ENCODE peak calls at places on chromosome 6, in nine cellular contexts. One of them, this sample, is unnamed.

GRCh38 chr6:27332692-27333641 is 20.9 kb upstream of the POM121L2 start:
- DNase-seq in CD8-positive, alpha-beta T cell: peak; percentile 14
- DNase-seq in transverse colon: no peak
- DNase-seq in right atrium auricular region: no peak
- DNase-seq in psoas muscle: no peak
- DNase-seq in GM23338: peak; percentile 77
- DNase-seq in IMR-90: peak; percentile 71
- DNase-seq in uterus: peak; percentile 31
- DNase-seq in CD4-positive, alpha-beta memory T cell: peak; percentile 44
- DNase-seq in this sample: peak; percentile 76

GRCh38 chr6:138349891-138350290 is 27.8 kb upstream of the SMIM28 start:
- DNase-seq in transverse colon: no peak
- DNase-seq in IMR-90: no peak
- DNase-seq in CD8-positive, alpha-beta T cell: no peak
- DNase-seq in right atrium auricular region: no peak
- DNase-seq in GM23338: no peak
- DNase-seq in psoas muscle: no peak
- DNase-seq in uterus: no peak
- DNase-seq in CD4-positive, alpha-beta memory T cell: no peak
- DNase-seq in this sample: no peak

GRCh38 chr6:155273438-155273837 is 9.6 kb downstream of the CLDN20 start:
- DNase-seq in uterus: no peak
- DNase-seq in right atrium auricular region: no peak
- DNase-seq in CD8-positive, alpha-beta T cell: no peak
- DNase-seq in CD4-positive, alpha-beta memory T cell: no peak
- DNase-seq in transverse colon: no peak
- DNase-seq in IMR-90: peak; percentile 93
- DNase-seq in GM23338: peak; percentile 52
- DNase-seq in psoas muscle: no peak
- DNase-seq in this sample: no peak

GRCh38 chr6:35085359-35086281 is 55.5 kb downstream of the TCP11 start:
- DNase-seq in uterus: no peak
- DNase-seq in IMR-90: no peak
- DNase-seq in GM23338: no peak
- DNase-seq in psoas muscle: no peak
- DNase-seq in CD4-positive, alpha-beta memory T cell: no peak
- DNase-seq in transverse colon: no peak
- DNase-seq in CD8-positive, alpha-beta T cell: no peak
- DNase-seq in right atrium auricular region: no peak
- DNase-seq in this sample: no peak

GRCh38 chr6:47655719-47656595 is 42.4 kb upstream of the ADGRF4 start:
- DNase-seq in GM23338: peak; percentile 59
- DNase-seq in uterus: no peak
- DNase-seq in IMR-90: no peak
- DNase-seq in CD4-positive, alpha-beta memory T cell: no peak
- DNase-seq in transverse colon: peak; percentile 50
- DNase-seq in CD8-positive, alpha-beta T cell: no peak
- DNase-seq in psoas muscle: peak; percentile 16
- DNase-seq in right atrium auricular region: no peak
- DNase-seq in this sample: peak; percentile 62

GRCh38 chr6:2971420-2972218 is at the start of gene SERPINB6:
- DNase-seq in GM23338: peak; percentile 58
- DNase-seq in uterus: peak; percentile 89
- DNase-seq in CD4-positive, alpha-beta memory T cell: peak; percentile 42
- DNase-seq in right atrium auricular region: peak; percentile 90
- DNase-seq in IMR-90: peak; percentile 71
- DNase-seq in psoas muscle: peak; percentile 81
- DNase-seq in CD8-positive, alpha-beta T cell: peak; percentile 24
- DNase-seq in transverse colon: peak; percentile 88
- DNase-seq in this sample: no peak

GRCh38 chr6:118860880-118861279 is 33.1 kb upstream of the ASF1A start:
- DNase-seq in uterus: no peak
- DNase-seq in right atrium auricular region: no peak
- DNase-seq in GM23338: no peak
- DNase-seq in CD8-positive, alpha-beta T cell: no peak
- DNase-seq in IMR-90: no peak
- DNase-seq in transverse colon: no peak
- DNase-seq in psoas muscle: peak; percentile 32
- DNase-seq in CD4-positive, alpha-beta memory T cell: no peak
- DNase-seq in this sample: no peak

GRCh38 chr6:157905590-157906337 is 75.9 kb upstream of the SYNJ2 start:
- DNase-seq in uterus: no peak
- DNase-seq in IMR-90: no peak
- DNase-seq in GM23338: peak; percentile 57
- DNase-seq in CD4-positive, alpha-beta memory T cell: no peak
- DNase-seq in transverse colon: no peak
- DNase-seq in CD8-positive, alpha-beta T cell: no peak
- DNase-seq in right atrium auricular region: no peak
- DNase-seq in psoas muscle: no peak
- DNase-seq in this sample: no peak

GRCh38 chr6:3373597-3374203 is 83.2 kb downstream of the SLC22A23 start:
- DNase-seq in right atrium auricular region: no peak
- DNase-seq in CD8-positive, alpha-beta T cell: no peak
- DNase-seq in uterus: no peak
- DNase-seq in GM23338: no peak
- DNase-seq in transverse colon: no peak
- DNase-seq in psoas muscle: no peak
- DNase-seq in CD4-positive, alpha-beta memory T cell: no peak
- DNase-seq in IMR-90: no peak
- DNase-seq in this sample: no peak

GRCh38 chr6:35445691-35446090 is 6.4 kb upstream of the FANCE start:
- DNase-seq in CD4-positive, alpha-beta memory T cell: no peak
- DNase-seq in transverse colon: no peak
- DNase-seq in IMR-90: peak; percentile 42
- DNase-seq in CD8-positive, alpha-beta T cell: no peak
- DNase-seq in psoas muscle: no peak
- DNase-seq in uterus: no peak
- DNase-seq in GM23338: no peak
- DNase-seq in right atrium auricular region: no peak
- DNase-seq in this sample: no peak

GRCh38 chr6:40732878-40733277 is 145.7 kb upstream of the LRFN2 start:
- DNase-seq in IMR-90: no peak
- DNase-seq in CD8-positive, alpha-beta T cell: no peak
- DNase-seq in right atrium auricular region: no peak
- DNase-seq in psoas muscle: no peak
- DNase-seq in CD4-positive, alpha-beta memory T cell: no peak
- DNase-seq in transverse colon: no peak
- DNase-seq in uterus: no peak
- DNase-seq in GM23338: no peak
- DNase-seq in this sample: no peak

GRCh38 chr6:49430187-49430586 is 32.9 kb downstream of the MMUT start:
- DNase-seq in right atrium auricular region: no peak
- DNase-seq in CD4-positive, alpha-beta memory T cell: no peak
- DNase-seq in psoas muscle: no peak
- DNase-seq in CD8-positive, alpha-beta T cell: no peak
- DNase-seq in uterus: no peak
- DNase-seq in transverse colon: no peak
- DNase-seq in IMR-90: peak; percentile 52
- DNase-seq in GM23338: no peak
- DNase-seq in this sample: no peak

GRCh38 chr6:144265390-144265789 is 19.7 kb upstream of the UTRN start:
- DNase-seq in CD4-positive, alpha-beta memory T cell: no peak
- DNase-seq in IMR-90: peak; percentile 61
- DNase-seq in uterus: no peak
- DNase-seq in GM23338: peak; percentile 96
- DNase-seq in psoas muscle: no peak
- DNase-seq in transverse colon: no peak
- DNase-seq in CD8-positive, alpha-beta T cell: no peak
- DNase-seq in right atrium auricular region: no peak
- DNase-seq in this sample: no peak

GRCh38 chr6:159726196-159726917 is 949 bp upstream of the WTAP start:
- DNase-seq in right atrium auricular region: peak; percentile 73
- DNase-seq in IMR-90: no peak
- DNase-seq in uterus: no peak
- DNase-seq in CD4-positive, alpha-beta memory T cell: no peak
- DNase-seq in psoas muscle: no peak
- DNase-seq in CD8-positive, alpha-beta T cell: no peak
- DNase-seq in transverse colon: no peak
- DNase-seq in GM23338: no peak
- DNase-seq in this sample: no peak

GRCh38 chr6:71510057-71510713 is 221.6 kb downstream of the OGFRL1 start:
- DNase-seq in right atrium auricular region: peak; percentile 67
- DNase-seq in GM23338: peak; percentile 77
- DNase-seq in psoas muscle: peak; percentile 31
- DNase-seq in transverse colon: peak; percentile 27
- DNase-seq in CD4-positive, alpha-beta memory T cell: no peak
- DNase-seq in CD8-positive, alpha-beta T cell: no peak
- DNase-seq in IMR-90: peak; percentile 84
- DNase-seq in uterus: peak; percentile 30
- DNase-seq in this sample: peak; percentile 27

DNA sequence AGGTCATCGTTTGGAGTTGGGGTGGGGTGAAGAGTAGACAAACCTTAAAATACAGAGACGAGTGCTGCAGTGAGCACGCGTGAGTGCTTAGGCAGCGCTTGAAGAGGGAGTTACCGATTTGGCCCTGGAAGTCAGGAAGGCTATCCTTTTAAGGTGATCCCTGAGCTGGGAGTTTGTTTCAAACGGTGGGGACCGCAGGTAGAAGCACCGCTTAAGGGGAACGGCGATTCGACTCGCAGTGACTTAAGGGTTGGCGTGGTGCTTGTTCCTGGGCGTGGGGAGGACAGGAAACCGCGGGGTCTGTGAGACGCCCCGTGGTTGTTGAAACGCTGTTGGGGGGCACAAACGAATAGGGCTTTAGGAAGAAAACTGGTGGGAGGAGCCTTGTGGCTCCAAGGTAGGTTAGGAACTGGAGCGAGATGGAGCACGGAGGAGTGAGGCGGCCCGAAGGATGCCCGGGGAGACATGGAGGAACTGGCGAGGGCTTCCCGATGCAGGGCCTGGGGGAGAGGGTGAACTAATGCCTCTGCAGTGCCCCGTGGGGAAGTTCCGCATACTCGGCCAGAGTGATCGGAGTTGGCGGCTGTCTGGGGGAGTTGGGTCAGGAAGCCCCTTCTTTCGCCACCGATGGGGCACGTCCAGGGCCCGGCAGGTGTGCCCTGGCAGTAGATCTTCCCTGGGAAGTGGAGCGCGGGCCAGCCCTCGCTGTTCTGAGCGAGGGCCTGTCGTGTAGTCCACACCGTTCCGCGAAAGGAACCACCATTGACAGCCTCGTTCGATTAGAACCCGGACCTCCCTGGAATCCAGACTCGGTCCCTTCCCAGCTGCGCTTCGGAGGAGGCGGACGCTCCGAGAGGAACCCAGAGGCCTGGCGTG is 1.3 kb upstream of the CDYL start:
- DNase-seq in IMR-90: no peak
- DNase-seq in right atrium auricular region: no peak
- DNase-seq in CD8-positive, alpha-beta T cell: peak; percentile 15
- DNase-seq in transverse colon: peak; percentile 44
- DNase-seq in uterus: peak; percentile 36
- DNase-seq in GM23338: peak; percentile 61
- DNase-seq in psoas muscle: peak; percentile 33
- DNase-seq in CD4-positive, alpha-beta memory T cell: no peak
- DNase-seq in this sample: no peak
- H3K27ac ChIP-seq in IMR-90: peak overlapping the region; percentile 42
- H3K27ac ChIP-seq in right atrium auricular region: peak overlapping the region; percentile 71
- H3K27ac ChIP-seq in CD8-positive, alpha-beta T cell: peak overlapping the region; percentile 38
- H3K27ac ChIP-seq in transverse colon: peak overlapping the region; percentile 93
- H3K27ac ChIP-seq in uterus: peak overlapping the region; percentile 92
- H3K27ac ChIP-seq in GM23338: no peak overlapping the region
- H3K27ac ChIP-seq in psoas muscle: peak overlapping the region; percentile 32
- H3K27ac ChIP-seq in CD4-positive, alpha-beta memory T cell: peak overlapping the region; percentile 52
- H3K27ac ChIP-seq in this sample: peak overlapping the region; percentile 61

GRCh38 chr6:5728726-5729434 is 277.8 kb downstream of the NRN1 start:
- DNase-seq in right atrium auricular region: no peak
- DNase-seq in GM23338: no peak
- DNase-seq in uterus: no peak
- DNase-seq in CD8-positive, alpha-beta T cell: no peak
- DNase-seq in psoas muscle: no peak
- DNase-seq in CD4-positive, alpha-beta memory T cell: no peak
- DNase-seq in IMR-90: peak; percentile 59
- DNase-seq in transverse colon: no peak
- DNase-seq in this sample: no peak
- H3K27ac ChIP-seq in right atrium auricular region: no peak overlapping the region
- H3K27ac ChIP-seq in GM23338: no peak overlapping the region
- H3K27ac ChIP-seq in uterus: no peak overlapping the region
- H3K27ac ChIP-seq in CD8-positive, alpha-beta T cell: no peak overlapping the region
- H3K27ac ChIP-seq in psoas muscle: no peak overlapping the region
- H3K27ac ChIP-seq in CD4-positive, alpha-beta memory T cell: no peak overlapping the region
- H3K27ac ChIP-seq in IMR-90: no peak overlapping the region
- H3K27ac ChIP-seq in transverse colon: no peak overlapping the region
- H3K27ac ChIP-seq in this sample: no peak overlapping the region

DNA sequence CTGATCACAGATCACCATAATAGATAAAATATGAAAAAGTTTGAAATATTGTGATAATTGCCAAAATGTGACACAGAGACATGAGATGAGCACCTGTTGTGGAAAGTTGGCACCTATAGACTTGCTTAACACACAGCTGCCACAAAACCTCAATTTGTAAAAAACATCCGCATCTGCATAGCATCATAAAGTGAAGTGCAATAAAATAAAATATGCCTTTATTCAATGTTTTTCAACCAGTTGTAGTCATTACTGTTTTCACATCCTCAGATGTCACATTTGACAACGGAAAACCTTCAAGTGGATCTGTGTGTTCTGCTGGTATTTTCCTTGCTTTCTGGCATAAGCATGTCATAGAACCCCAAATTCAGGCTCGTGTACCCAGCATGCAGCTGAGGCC is 50.2 kb upstream of the IFNGR1 start:
- DNase-seq in transverse colon: no peak
- DNase-seq in right atrium auricular region: no peak
- DNase-seq in CD4-positive, alpha-beta memory T cell: peak; percentile 10
- DNase-seq in psoas muscle: no peak
- DNase-seq in uterus: no peak
- DNase-seq in CD8-positive, alpha-beta T cell: no peak
- DNase-seq in IMR-90: no peak
- DNase-seq in GM23338: no peak
- DNase-seq in this sample: no peak
- H3K27ac ChIP-seq in transverse colon: no peak overlapping the region
- H3K27ac ChIP-seq in right atrium auricular region: no peak overlapping the region
- H3K27ac ChIP-seq in CD4-positive, alpha-beta memory T cell: no peak overlapping the region
- H3K27ac ChIP-seq in psoas muscle: no peak overlapping the region
- H3K27ac ChIP-seq in uterus: no peak overlapping the region
- H3K27ac ChIP-seq in CD8-positive, alpha-beta T cell: no peak overlapping the region
- H3K27ac ChIP-seq in IMR-90: no peak overlapping the region
- H3K27ac ChIP-seq in GM23338: no peak overlapping the region
- H3K27ac ChIP-seq in this sample: no peak overlapping the region

DNA sequence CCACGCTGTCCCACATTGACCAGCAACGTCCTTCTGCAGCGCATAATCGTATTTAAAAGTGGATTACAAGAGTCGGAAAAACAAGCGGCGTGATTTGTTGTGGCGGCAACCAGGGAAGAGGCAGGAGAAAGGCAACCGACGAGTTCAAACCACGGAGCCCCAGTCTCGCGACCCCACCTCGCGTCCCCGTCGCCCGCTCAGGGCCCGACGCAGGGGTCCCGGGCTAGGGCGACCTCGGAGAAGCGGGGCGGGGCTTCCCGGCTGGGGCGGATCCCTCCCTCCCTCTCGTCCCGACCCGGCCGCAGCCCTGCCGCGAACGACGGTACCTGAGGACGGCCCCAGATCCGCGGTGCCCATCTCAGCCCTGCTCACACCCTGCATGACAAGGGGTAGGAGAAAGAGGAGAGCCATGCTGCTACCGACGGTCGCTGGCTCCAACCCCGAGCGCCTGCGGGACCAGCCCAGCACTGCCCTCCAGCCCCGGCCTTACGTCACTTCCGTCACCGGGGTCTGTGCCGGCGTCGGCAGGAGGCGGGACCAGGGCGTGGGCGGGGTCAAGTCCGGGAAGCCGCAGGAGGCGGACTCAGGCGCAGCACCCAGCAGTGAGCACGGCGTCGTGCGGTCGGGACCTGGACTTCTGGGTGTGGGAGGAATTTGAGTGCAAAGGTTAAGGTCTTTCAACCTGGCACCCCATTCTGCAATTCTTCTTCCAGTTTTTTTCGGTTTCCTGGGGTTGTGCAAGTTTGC is at the start of gene IFNGR1:
- DNase-seq in CD4-positive, alpha-beta memory T cell: peak; percentile 94
- DNase-seq in psoas muscle: peak; percentile 97
- DNase-seq in GM23338: peak; percentile 96
- DNase-seq in IMR-90: peak; percentile 86
- DNase-seq in CD8-positive, alpha-beta T cell: peak; percentile 92
- DNase-seq in transverse colon: peak; percentile 99
- DNase-seq in uterus: peak; percentile 95
- DNase-seq in right atrium auricular region: peak; percentile 97
- DNase-seq in this sample: peak; percentile 84
- H3K27ac ChIP-seq in CD4-positive, alpha-beta memory T cell: peak within 1 kb of the TSS; percentile 96
- H3K27ac ChIP-seq in psoas muscle: peak within 1 kb of the TSS; percentile 100
- H3K27ac ChIP-seq in GM23338: peak within 1 kb of the TSS; percentile 92
- H3K27ac ChIP-seq in IMR-90: peak within 1 kb of the TSS; percentile 99
- H3K27ac ChIP-seq in CD8-positive, alpha-beta T cell: peak within 1 kb of the TSS; percentile 94
- H3K27ac ChIP-seq in transverse colon: peak within 1 kb of the TSS; percentile 98
- H3K27ac ChIP-seq in uterus: peak within 1 kb of the TSS; percentile 94
- H3K27ac ChIP-seq in right atrium auricular region: peak within 1 kb of the TSS; percentile 100
- H3K27ac ChIP-seq in this sample: peak within 1 kb of the TSS; percentile 71

This sample was measured in HCT116.